ENCODE peak calls at places on chromosomes 1 and 21, in eight cellular contexts. T, K, N, Z, M, I, C and D are unnamed samples.
A peak's percentile ranks its signal among the peaks of the same experiment; 100 is the strongest.

GRCh38 chr21:44875341-44875740 is 1.9 kb upstream of the PTTG1IP start:
- DNase-seq in Z (no peak), N (peak; percentile 34), T (no peak), M (no peak), K (no peak), I (no peak), C (peak; percentile 40), D (no peak)

GRCh38 chr1:194076646-194077045 is 890.2 kb upstream of the B3GALT2 start:
- DNase-seq in Z (peak; percentile 60), N (no peak), C (no peak), K (no peak), T (no peak), M (no peak), I (no peak), D (no peak)

GRCh38 chr1:25018110-25018470 is 88.0 kb upstream of the RUNX3 start:
- DNase-seq in Z (no peak), I (no peak), M (no peak), K (no peak), C (no peak), N (no peak), T (no peak), D (no peak)

GRCh38 chr1:243849089-243850012 is 692 bp downstream of the AKT3 start:
- DNase-seq in T (peak; percentile 42), N (no peak), Z (peak; percentile 63), K (no peak), C (peak; percentile 56), I (no peak), M (peak; percentile 39), D (peak; percentile 49)

GRCh38 chr21:36159356-36159921 is 2.8 kb downstream of the DOP1B start:
- DNase-seq in T (no peak), I (no peak), M (no peak), K (no peak), C (no peak), Z (no peak), N (no peak), D (no peak)

GRCh38 chr1:115718011-115718754 is 50.3 kb downstream of the CASQ2 start:
- DNase-seq in C (no peak), M (no peak), I (no peak), Z (no peak), T (no peak), N (no peak), K (no peak), D (no peak)

GRCh38 chr1:27609618-27610240 is 5.8 kb upstream of the AHDC1 start:
- DNase-seq in I (no peak), C (no peak), N (peak; percentile 83), K (no peak), T (no peak), M (no peak), Z (no peak), D (no peak)

GRCh38 chr1:223844521-223844961 is 1.2 kb downstream of the TP53BP2 start:
- DNase-seq in I (no peak), N (no peak), T (no peak), C (no peak), M (no peak), K (no peak), Z (no peak), D (no peak)

GRCh38 chr1:94199398-94199797 is 38.0 kb downstream of the ARHGAP29 start:
- DNase-seq in C (no peak), T (no peak), I (no peak), N (no peak), M (no peak), Z (no peak), K (no peak), D (no peak)

GRCh38 chr1:74395492-74395891 is 116.9 kb downstream of the LRRC53 start:
- DNase-seq in T (no peak), K (peak; percentile 18), C (no peak), M (no peak), N (no peak), Z (peak; percentile 7), I (no peak), D (no peak)

GRCh38 chr1:107538502-107538901 is 397.7 kb downstream of the NTNG1 start:
- DNase-seq in K (no peak), I (no peak), Z (no peak), M (no peak), C (no peak), T (no peak), N (no peak), D (no peak)

GRCh38 chr1:226711976-226712778 is 26.9 kb downstream of the ITPKB start:
- DNase-seq in Z (no peak), N (peak; percentile 86), C (no peak), T (no peak), M (no peak), K (no peak), I (no peak), D (no peak)

GRCh38 chr1:8822383-8823294 is 5.2 kb upstream of the RERE start:
- DNase-seq in K (peak; percentile 59), N (no peak), Z (peak; percentile 73), C (no peak), I (peak; percentile 59), T (no peak), M (no peak), D (peak; percentile 6)

GRCh38 chr1:218384576-218384975 is 39.4 kb downstream of the TGFB2 start:
- DNase-seq in K (no peak), M (no peak), Z (peak; percentile 76), C (no peak), T (no peak), N (no peak), I (no peak), D (no peak)

GRCh38 chr1:157732755-157733154 is 32.2 kb upstream of the FCRL3 start:
- DNase-seq in I (no peak), T (no peak), Z (no peak), K (no peak), N (no peak), M (no peak), C (no peak), D (no peak)

GRCh38 chr1:66542811-66543767 is 9.1 kb downstream of the SGIP1 start:
- DNase-seq in Z (peak; percentile 79), C (peak; percentile 9), T (no peak), K (peak; percentile 66), I (peak; percentile 98), N (no peak), M (peak; percentile 31), D (peak; percentile 82)

GRCh38 chr21:39184050-39184980 is 1.1 kb upstream of the PSMG1 start:
- DNase-seq in I (no peak), M (no peak), N (peak; percentile 37), Z (no peak), C (no peak), T (no peak), K (no peak), D (no peak)
- TF ChIP-seq CTCF in I (no peak), M (no peak), N (no peak), Z (no peak), C (no peak), T (peak; percentile 12), K (no peak), D (no peak)

DNA sequence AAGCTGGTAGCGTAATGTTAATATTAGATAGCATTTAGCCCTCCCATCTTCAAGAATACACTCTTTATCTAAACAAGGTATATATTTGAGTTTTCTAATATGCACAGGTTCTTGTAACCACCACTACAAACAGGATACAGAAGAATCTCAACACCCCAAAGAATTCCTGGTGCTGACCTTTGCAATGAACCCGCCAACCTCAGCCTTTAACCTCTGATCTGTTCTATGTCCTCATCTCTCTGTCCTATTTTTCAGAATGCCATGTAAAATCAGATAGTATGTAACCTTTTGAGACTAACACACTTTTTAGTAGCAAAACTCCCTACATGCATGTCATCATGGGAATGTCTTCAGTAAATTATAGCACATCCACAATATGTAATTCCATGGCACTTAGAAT is 71.1 kb downstream of the LRRC8C start:
- DNase-seq in T (no peak), Z (no peak), C (no peak), K (no peak), I (no peak), M (no peak), N (no peak), D (no peak)
- TF ChIP-seq CTCF in T (no peak), Z (no peak), C (no peak), K (no peak), I (no peak), M (no peak), N (no peak), D (no peak)

GRCh38 chr1:91151702-91152101 is 129.9 kb upstream of the ZNF644 start:
- DNase-seq in M (no peak), I (no peak), C (no peak), Z (no peak), K (no peak), N (no peak), T (no peak), D (no peak)

GRCh38 chr1:91152331-91152730 is 130.5 kb upstream of the ZNF644 start:
- DNase-seq in N (no peak), I (no peak), M (no peak), T (no peak), C (no peak), Z (no peak), K (no peak), D (no peak)

DNA sequence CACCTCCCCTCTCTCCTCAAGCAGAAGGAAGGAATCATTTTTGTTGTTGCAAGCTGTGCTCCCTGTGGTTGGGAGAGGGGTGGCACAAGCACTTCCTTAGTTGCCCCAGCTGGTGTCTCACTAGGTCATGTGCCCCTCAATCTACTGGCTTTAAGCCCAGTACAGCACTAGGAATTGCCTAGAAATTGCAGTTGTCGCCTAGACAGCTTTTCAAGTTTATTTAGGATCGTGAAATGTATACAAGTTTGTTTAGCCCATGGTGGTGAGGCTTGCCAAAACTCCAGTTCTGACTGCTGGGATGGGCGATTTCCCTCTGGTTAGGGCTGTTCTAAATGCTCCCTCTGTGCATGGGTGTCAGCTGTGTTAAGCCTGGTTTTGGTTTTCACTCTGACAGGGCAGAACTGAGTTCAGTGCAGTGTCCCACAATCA is 126.8 kb upstream of the ZNF644 start:
- DNase-seq in T (no peak), N (no peak), M (no peak), K (no peak), I (no peak), Z (no peak), C (no peak), D (no peak)
- TF ChIP-seq CTCF in T (no peak), N (peak; percentile 11), M (no peak), K (no peak), I (no peak), Z (no peak), C (no peak), D (no peak)

GRCh38 chr1:181135462-181135781 is 46.9 kb downstream of the IER5 start:
- DNase-seq in N (peak; percentile 43), C (no peak), T (no peak), M (no peak), K (no peak), I (no peak), Z (peak; percentile 43), D (no peak)
- TF ChIP-seq CTCF in N (peak; percentile 56), C (peak; percentile 16), T (no peak), M (no peak), K (peak; percentile 31), I (no peak), Z (peak; percentile 59), D (peak; percentile 25)

DNA sequence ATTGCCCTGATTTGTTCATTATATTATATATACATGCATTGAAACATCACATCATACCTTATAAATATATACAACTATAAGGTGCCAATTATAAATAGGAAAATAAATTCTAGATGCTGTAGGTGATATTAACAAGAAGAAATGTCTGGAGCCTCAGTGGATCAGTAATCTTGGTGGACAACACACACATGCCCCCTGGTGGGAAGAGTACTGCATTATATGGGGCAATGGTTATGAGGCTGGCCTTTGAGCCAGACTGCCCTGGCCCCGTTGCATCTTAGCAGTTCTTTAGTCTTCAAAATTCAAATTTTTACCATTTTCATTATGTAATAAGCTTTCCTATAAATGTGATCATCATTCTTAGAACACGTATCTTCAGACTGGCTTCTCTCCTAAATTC is 335.0 kb upstream of the GREM2 start:
- DNase-seq in M (no peak), K (peak; percentile 32), T (no peak), I (peak; percentile 16), C (peak; percentile 14), Z (peak; percentile 47), N (peak; percentile 63), D (peak; percentile 73)
- TF ChIP-seq CTCF in M (peak; percentile 44), K (peak; percentile 76), T (no peak), I (peak; percentile 52), C (peak; percentile 44), Z (peak; percentile 75), N (peak; percentile 82), D (peak; percentile 65)

GRCh38 chr1:186812560-186812959 is 16.2 kb upstream of the PLA2G4A start:
- DNase-seq in K (peak; percentile 71), M (no peak), Z (peak; percentile 90), N (no peak), I (no peak), T (no peak), C (no peak), D (no peak)
- TF ChIP-seq CTCF in K (no peak), M (no peak), Z (no peak), N (no peak), I (no peak), T (no peak), C (no peak), D (no peak)